ENCODE peak calls at places on chromosome 5, in eight cellular contexts. Q is NCI-H1694; B is H54; J is hypothalamus; R is anterior cingulate cortex; L is HTR-8/SVneo; Y is NCI-H82; E is naive thymus-derived CD4-positive, alpha-beta T cell. T is an unnamed sample.

GRCh38 chr5:41754857-41755256 is 115.4 kb downstream of the OXCT1 start:
- DNase-seq in Q (no peak), B (no peak), J (no peak), R (no peak), L (no peak), Y (no peak), E (no peak), T (no peak)

GRCh38 chr5:148858106-148858505 is 31.7 kb downstream of the ADRB2 start:
- DNase-seq in Q (no peak), B (no peak), J (no peak), R (no peak), L (no peak), Y (no peak), E (no peak), T (no peak)

GRCh38 chr5:39411051-39411450 is 13.7 kb downstream of the DAB2 start:
- DNase-seq in Q (no peak), B (no peak), J (no peak), R (no peak), L (no peak), Y (no peak), E (no peak), T (no peak)

GRCh38 chr5:57216714-57217113 is 42.9 kb downstream of the GPBP1 start:
- DNase-seq in Q (no peak), B (peak), J (no peak), R (no peak), L (peak), Y (no peak), E (no peak), T (no peak)

GRCh38 chr5:115258001-115258400 is 4.7 kb downstream of the PGGT1B start:
- DNase-seq in Q (no peak), B (no peak), J (no peak), R (no peak), L (no peak), Y (no peak), E (no peak), T (no peak)

GRCh38 chr5:154455585-154455984 is 9.8 kb downstream of the SAP30L start:
- DNase-seq in Q (no peak), B (no peak), J (no peak), R (no peak), L (no peak), Y (no peak), E (no peak), T (no peak)

GRCh38 chr5:80915716-80916115 is 44.4 kb upstream of the RASGRF2 start:
- DNase-seq in Q (no peak), B (no peak), J (no peak), R (no peak), L (no peak), Y (no peak), E (no peak), T (no peak)

GRCh38 chr5:68424799-68425537 is 209.4 kb downstream of the PIK3R1 start:
- DNase-seq in Q (no peak), B (no peak), J (no peak), R (no peak), L (peak), Y (peak), E (peak), T (peak)

GRCh38 chr5:175728885-175729828 is 71.3 kb downstream of the HRH2 start:
- DNase-seq in Q (no peak), B (no peak), J (no peak), R (no peak), L (no peak), Y (peak), E (no peak), T (no peak)

GRCh38 chr5:14186132-14186830 is 43.1 kb downstream of the TRIO start:
- DNase-seq in Q (no peak), B (no peak), J (no peak), R (no peak), L (no peak), Y (no peak), E (no peak), T (no peak)

GRCh38 chr5:96066386-96066719 is 104.7 kb upstream of the ELL2 start:
- DNase-seq in Q (no peak), B (no peak), J (no peak), R (no peak), L (no peak), Y (no peak), E (no peak), T (no peak)

GRCh38 chr5:38420691-38421395 is 135.6 kb downstream of the LIFR start:
- DNase-seq in Q (peak), B (peak), J (no peak), R (no peak), L (peak), Y (peak), E (no peak), T (peak)

GRCh38 chr5:22911019-22911418 is 57.9 kb upstream of the CDH12 start:
- DNase-seq in Q (no peak), B (no peak), J (no peak), R (no peak), L (no peak), Y (no peak), E (no peak), T (no peak)

GRCh38 chr5:68710514-68710913 is 383.3 kb upstream of the SLC30A5 start:
- DNase-seq in Q (no peak), B (no peak), J (no peak), R (no peak), L (no peak), Y (peak), E (no peak), T (no peak)

GRCh38 chr5:161058751-161059150 is 206.7 kb upstream of the ATP10B start:
- DNase-seq in Q (peak), B (no peak), J (no peak), R (no peak), L (no peak), Y (peak), E (no peak), T (no peak)

GRCh38 chr5:74934949-74935751 is 69.0 kb upstream of the FAM169A start:
- DNase-seq in Q (no peak), B (no peak), J (no peak), R (no peak), L (no peak), Y (peak), E (peak), T (peak)

GRCh38 chr5:67451640-67452279 is 255.2 kb upstream of the CD180 start:
- DNase-seq in Q (no peak), B (no peak), J (no peak), R (no peak), L (no peak), Y (peak), E (no peak), T (no peak)

GRCh38 chr5:10756539-10756938 is 4.5 kb downstream of the DAP start:
- DNase-seq in Q (no peak), B (no peak), J (no peak), R (no peak), L (no peak), Y (no peak), E (no peak), T (peak)

GRCh38 chr5:6315580-6315979 is 62.8 kb downstream of the MED10 start:
- DNase-seq in Q (no peak), B (no peak), J (no peak), R (no peak), L (no peak), Y (no peak), E (no peak), T (no peak)

GRCh38 chr5:65338606-65339151 is 143.0 kb downstream of the ADAMTS6 start:
- DNase-seq in Q (no peak), B (no peak), J (no peak), R (no peak), L (no peak), Y (no peak), E (no peak), T (no peak)

GRCh38 chr5:1479581-1480188 is 34.4 kb upstream of the SLC6A3 start:
- DNase-seq in Q (peak), B (peak), J (no peak), R (no peak), L (peak), Y (peak), E (peak), T (peak)

GRCh38 chr5:103340717-103341397 is 82.3 kb downstream of the MACIR start:
- DNase-seq in Q (no peak), B (no peak), J (no peak), R (no peak), L (no peak), Y (no peak), E (no peak), T (peak)

GRCh38 chr5:126676195-126676624 is 75.5 kb downstream of the PHAX start:
- DNase-seq in Q (peak), B (peak), J (peak), R (peak), L (peak), Y (peak), E (peak), T (peak)

GRCh38 chr5:133830281-133830680 is 138.1 kb downstream of the C5orf15 start:
- DNase-seq in Q (no peak), B (no peak), J (no peak), R (no peak), L (no peak), Y (no peak), E (no peak), T (no peak)

GRCh38 chr5:36090033-36090432 is 23.4 kb upstream of the UGT3A2 start:
- DNase-seq in Q (peak), B (no peak), J (no peak), R (no peak), L (no peak), Y (peak), E (no peak), T (no peak)

GRCh38 chr5:95862636-95863382 is 40.3 kb upstream of the GLRX start:
- DNase-seq in Q (no peak), B (no peak), J (no peak), R (no peak), L (no peak), Y (no peak), E (no peak), T (no peak)

T was measured in GM13977.